ENCODE peak calls at places on chromosomes 1 and 21, in seven cellular contexts. M, G, Y, W, S, Z and C are unnamed samples.

GRCh38 chr21:42102946-42103345 is 31.8 kb downstream of the UMODL1 start:
- DNase-seq in M (no peak), G (no peak), Y (no peak), W (no peak), S (no peak), Z (no peak), C (no peak)

GRCh38 chr1:209808059-209808494 is 2.1 kb upstream of the IRF6 start:
- DNase-seq in M (no peak), G (peak; percentile 93), Y (no peak), W (peak; percentile 50), S (peak; percentile 93), Z (no peak), C (no peak)

GRCh38 chr1:19481826-19482398 is 3.4 kb downstream of the CAPZB start:
- DNase-seq in M (no peak), G (no peak), Y (no peak), W (no peak), S (no peak), Z (no peak), C (peak; percentile 60)

GRCh38 chr1:229379901-229380300 is 37.1 kb upstream of the CCSAP start:
- DNase-seq in M (no peak), G (no peak), Y (no peak), W (no peak), S (peak; percentile 4), Z (no peak), C (no peak)

GRCh38 chr1:63945943-63946342 is 172.1 kb downstream of the ROR1 start:
- DNase-seq in M (no peak), G (no peak), Y (no peak), W (no peak), S (no peak), Z (no peak), C (no peak)

GRCh38 chr21:41634211-41634694 is 126.3 kb upstream of the TMPRSS2 start:
- DNase-seq in M (no peak), G (no peak), Y (no peak), W (no peak), S (no peak), Z (no peak), C (no peak)

GRCh38 chr1:164928223-164928814 is 369.3 kb downstream of the PBX1 start:
- DNase-seq in M (no peak), G (no peak), Y (no peak), W (no peak), S (no peak), Z (no peak), C (no peak)

GRCh38 chr1:224448428-224449017 is 13.9 kb upstream of the WDR26 start:
- DNase-seq in M (no peak), G (no peak), Y (no peak), W (no peak), S (peak; percentile 58), Z (no peak), C (no peak)

GRCh38 chr1:183480971-183481431 is 8.7 kb downstream of the SMG7 start:
- DNase-seq in M (no peak), G (no peak), Y (peak; percentile 50), W (no peak), S (peak; percentile 31), Z (no peak), C (no peak)

GRCh38 chr1:63713627-63714481 is 60.0 kb upstream of the ROR1 start:
- DNase-seq in M (no peak), G (peak; percentile 56), Y (peak; percentile 10), W (peak; percentile 66), S (peak; percentile 88), Z (peak; percentile 57), C (no peak)

GRCh38 chr1:201468844-201469644 is at the start of gene PHLDA3:
- DNase-seq in M (peak; percentile 95), G (peak; percentile 71), Y (peak; percentile 83), W (peak; percentile 87), S (peak; percentile 87), Z (no peak), C (peak; percentile 58)

GRCh38 chr1:87119741-87120140 is 205.3 kb downstream of the HS2ST1 start:
- DNase-seq in M (no peak), G (no peak), Y (no peak), W (no peak), S (no peak), Z (no peak), C (no peak)

GRCh38 chr1:161159087-161159914 is at the start of gene USP21:
- DNase-seq in M (peak; percentile 96), G (no peak), Y (peak; percentile 93), W (peak; percentile 94), S (peak; percentile 87), Z (peak; percentile 73), C (peak; percentile 80)

GRCh38 chr1:207890136-207890738 is 20.7 kb downstream of the CD34 start:
- DNase-seq in M (peak; percentile 86), G (peak; percentile 49), Y (peak; percentile 32), W (peak; percentile 70), S (peak; percentile 95), Z (no peak), C (no peak)

GRCh38 chr1:115677172-115677542 is 35.4 kb downstream of the VANGL1 start:
- DNase-seq in M (no peak), G (no peak), Y (peak; percentile 55), W (no peak), S (no peak), Z (no peak), C (no peak)

GRCh38 chr1:156775799-156776198 is 8.5 kb downstream of the PRCC start:
- DNase-seq in M (no peak), G (no peak), Y (no peak), W (no peak), S (no peak), Z (no peak), C (no peak)

GRCh38 chr1:116311756-116312691 is 61.0 kb upstream of the ATP1A1 start:
- DNase-seq in M (no peak), G (no peak), Y (no peak), W (peak; percentile 48), S (no peak), Z (no peak), C (peak; percentile 24)

GRCh38 chr1:84997667-84998600 is 1.0 kb upstream of the MCOLN2 start:
- DNase-seq in M (no peak), G (no peak), Y (peak; percentile 46), W (no peak), S (peak; percentile 9), Z (no peak), C (no peak)

DNA sequence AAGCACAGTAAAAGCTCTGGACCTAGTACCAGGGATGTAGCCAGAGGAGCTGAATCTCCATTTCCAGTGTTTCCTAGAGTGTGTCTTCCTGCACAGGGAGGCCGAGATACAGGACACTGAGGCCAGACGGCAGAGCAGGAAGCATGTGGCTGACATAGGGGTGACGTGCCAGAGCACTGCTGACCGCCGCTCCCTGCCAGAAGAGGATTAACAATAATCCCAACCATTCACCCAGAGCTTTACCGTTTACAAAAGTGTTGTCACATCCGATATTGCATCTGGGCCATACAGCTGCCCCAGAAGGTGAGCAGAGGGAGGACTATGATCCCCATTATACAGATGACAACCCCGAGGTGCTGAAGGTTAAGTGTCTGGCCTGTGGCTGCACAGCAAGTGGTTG is 5.8 kb upstream of the CLDN19 start:
- DNase-seq in M (peak; percentile 36), G (no peak), Y (no peak), W (no peak), S (no peak), Z (no peak), C (no peak)
- H3K4me3 ChIP-seq in M (no peak overlapping the region), G (no peak overlapping the region), Y (no peak overlapping the region), W (no peak overlapping the region), S (no peak overlapping the region), Z (no peak overlapping the region), C (no peak overlapping the region)

GRCh38 chr1:32868085-32868484 is 2.6 kb downstream of the FNDC5 start:
- DNase-seq in M (no peak), G (no peak), Y (no peak), W (no peak), S (no peak), Z (no peak), C (no peak)

GRCh38 chr1:32868806-32869455 is 1.8 kb downstream of the FNDC5 start:
- DNase-seq in M (no peak), G (no peak), Y (no peak), W (no peak), S (no peak), Z (no peak), C (no peak)

GRCh38 chr1:32871364-32872188 is 864 bp upstream of the FNDC5 start:
- DNase-seq in M (no peak), G (no peak), Y (no peak), W (no peak), S (peak; percentile 44), Z (no peak), C (no peak)

GRCh38 chr1:32870615-32871363 is at the start of gene FNDC5:
- DNase-seq in M (no peak), G (no peak), Y (no peak), W (no peak), S (no peak), Z (no peak), C (no peak)

DNA sequence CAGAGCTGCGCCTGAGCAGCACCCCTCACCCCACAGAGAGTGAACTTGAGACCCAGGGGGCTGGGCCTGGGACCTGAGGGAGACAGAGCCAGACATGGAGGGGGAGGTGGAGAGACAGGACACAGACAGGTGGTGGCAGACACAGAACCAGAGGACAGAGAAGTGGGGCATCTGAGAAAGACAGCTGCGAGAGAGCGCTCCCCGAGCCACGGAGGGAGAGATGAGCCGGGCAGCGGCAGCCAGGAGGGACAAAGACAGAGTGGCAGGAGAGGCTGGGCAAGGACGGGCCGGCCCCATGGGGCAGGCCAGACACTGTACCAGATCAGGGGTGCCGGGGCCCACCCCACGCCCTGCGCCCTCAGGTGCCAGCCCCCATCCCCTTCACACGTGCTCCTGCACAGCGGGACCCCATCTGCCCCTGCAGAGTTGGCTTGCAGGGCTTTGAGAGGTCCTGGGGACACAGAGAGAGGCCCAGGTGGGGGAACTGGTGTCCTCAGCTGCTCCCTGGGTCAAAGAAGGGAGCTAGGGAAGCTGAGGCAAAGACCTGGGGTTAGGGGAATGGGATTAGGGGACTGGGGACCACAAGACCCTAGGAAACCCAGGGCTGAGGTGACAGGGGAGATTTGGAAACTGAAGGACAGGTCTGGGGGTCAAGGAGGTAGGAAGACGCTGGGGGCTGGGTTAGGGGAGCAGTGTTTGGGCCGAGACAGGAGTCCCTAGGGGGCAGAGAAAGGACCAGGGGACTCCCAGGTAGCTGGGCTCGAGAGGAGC is 683 bp downstream of the FNDC5 start:
- DNase-seq in M (no peak), G (no peak), Y (no peak), W (no peak), S (no peak), Z (no peak), C (no peak)
- H3K4me3 ChIP-seq in M (peak overlapping the region; percentile 48), G (no peak overlapping the region), Y (no peak overlapping the region), W (no peak overlapping the region), S (peak overlapping the region; percentile 35), Z (no peak overlapping the region), C (no peak overlapping the region)

GRCh38 chr1:231248778-231249177 is 7.8 kb downstream of the GNPAT start:
- DNase-seq in M (no peak), G (no peak), Y (no peak), W (no peak), S (no peak), Z (no peak), C (no peak)
- H3K4me3 ChIP-seq in M (no peak overlapping the region), G (no peak overlapping the region), Y (no peak overlapping the region), W (no peak overlapping the region), S (no peak overlapping the region), Z (no peak overlapping the region), C (no peak overlapping the region)

DNA sequence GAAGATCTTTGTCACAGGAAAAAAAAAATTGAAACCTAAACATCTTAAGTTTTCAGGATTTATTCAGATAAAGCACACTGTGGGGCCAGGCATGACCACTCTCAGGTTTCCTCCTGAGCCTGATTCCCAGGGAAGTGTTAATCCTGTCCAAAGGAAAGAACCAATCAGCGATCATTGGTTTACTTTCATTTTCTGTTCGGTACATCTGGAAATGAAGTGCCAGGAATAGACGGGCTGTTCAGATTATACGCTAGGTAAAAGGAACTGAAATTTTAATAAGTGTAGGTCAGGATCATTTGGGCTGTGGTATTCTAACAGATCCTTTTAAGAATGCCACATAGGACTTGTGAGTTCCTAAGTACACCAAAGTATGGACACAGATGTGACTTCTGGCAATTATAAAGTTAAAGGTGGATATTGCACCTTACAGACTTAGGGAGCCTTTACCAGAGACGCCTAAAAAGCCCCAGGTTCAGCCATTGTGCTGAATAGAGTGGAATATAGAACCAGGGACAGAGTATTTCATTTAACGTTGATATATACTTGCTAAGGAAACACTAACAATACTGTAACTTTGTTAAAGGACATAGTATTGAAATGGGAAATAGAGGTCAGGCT is 9.3 kb upstream of the CACYBP start:
- DNase-seq in M (no peak), G (no peak), Y (peak; percentile 48), W (no peak), S (peak; percentile 81), Z (no peak), C (no peak)
- H3K4me3 ChIP-seq in M (peak overlapping the region; percentile 50), G (peak overlapping the region; percentile 34), Y (peak overlapping the region; percentile 61), W (peak overlapping the region; percentile 43), S (peak overlapping the region; percentile 61), Z (peak overlapping the region; percentile 6), C (peak overlapping the region; percentile 36)